ENCODE peak calls at places on chromosome 1, in four cellular contexts. One of them, this sample, is unnamed.

GRCh38 chr1:187549540-187549939 is 720.8 kb downstream of the PLA2G4A start:
- DNase-seq in K562: no peak
- DNase-seq in GM12878: no peak
- DNase-seq in IMR-90: no peak
- DNase-seq in this sample: no peak

GRCh38 chr1:62875676-62876075 is 91.7 kb downstream of the ATG4C start:
- DNase-seq in K562: no peak
- DNase-seq in GM12878: no peak
- DNase-seq in IMR-90: no peak
- DNase-seq in this sample: no peak

GRCh38 chr1:155018617-155019348 is 14.8 kb downstream of the DCST2 start:
- DNase-seq in K562: no peak
- DNase-seq in GM12878: no peak
- DNase-seq in IMR-90: no peak
- DNase-seq in this sample: no peak

GRCh38 chr1:179026813-179027664 is 1.3 kb downstream of the FAM20B start:
- DNase-seq in K562: no peak
- DNase-seq in GM12878: no peak
- DNase-seq in IMR-90: no peak
- DNase-seq in this sample: no peak

GRCh38 chr1:43351421-43352350 is 7.1 kb upstream of the CDC20 start:
- DNase-seq in K562: no peak
- DNase-seq in GM12878: no peak
- DNase-seq in IMR-90: no peak
- DNase-seq in this sample: no peak

GRCh38 chr1:206694151-206694550 is 9.4 kb downstream of the MAPKAPK2 start:
- DNase-seq in K562: no peak
- DNase-seq in GM12878: no peak
- DNase-seq in IMR-90: no peak
- DNase-seq in this sample: no peak

GRCh38 chr1:218421531-218421930 is 76.4 kb downstream of the TGFB2 start:
- DNase-seq in K562: no peak
- DNase-seq in GM12878: no peak
- DNase-seq in IMR-90: no peak
- DNase-seq in this sample: no peak

GRCh38 chr1:87000460-87000859 is 86.0 kb downstream of the HS2ST1 start:
- DNase-seq in K562: no peak
- DNase-seq in GM12878: no peak
- DNase-seq in IMR-90: no peak
- DNase-seq in this sample: no peak

GRCh38 chr1:38228718-38229117 is 182.1 kb upstream of the POU3F1 start:
- DNase-seq in K562: no peak
- DNase-seq in GM12878: no peak
- DNase-seq in IMR-90: no peak
- DNase-seq in this sample: no peak

GRCh38 chr1:153550398-153550758 is 1.3 kb upstream of the S100A3 start:
- DNase-seq in K562: no peak
- DNase-seq in GM12878: no peak
- DNase-seq in IMR-90: no peak
- DNase-seq in this sample: no peak
- TF ChIP-seq CHD1 in K562: no peak
- TF ChIP-seq CHD1 in GM12878: no peak
- TF ChIP-seq CHD1 in IMR-90: no peak
- TF ChIP-seq CHD1 in this sample: no peak

GRCh38 chr1:157995575-157996169 is 2.2 kb downstream of the KIRREL1 start:
- DNase-seq in K562: no peak
- DNase-seq in GM12878: no peak
- DNase-seq in IMR-90: no peak
- DNase-seq in this sample: no peak

GRCh38 chr1:157992813-157993178 is 649 bp upstream of the KIRREL1 start:
- DNase-seq in K562: no peak
- DNase-seq in GM12878: no peak
- DNase-seq in IMR-90: no peak
- DNase-seq in this sample: no peak

GRCh38 chr1:157993179-157994080 is at the start of gene KIRREL1:
- DNase-seq in K562: no peak
- DNase-seq in GM12878: no peak
- DNase-seq in IMR-90: peak; percentile 65
- DNase-seq in this sample: no peak

GRCh38 chr1:157994704-157995540 is 1.5 kb downstream of the KIRREL1 start:
- DNase-seq in K562: no peak
- DNase-seq in GM12878: no peak
- DNase-seq in IMR-90: peak; percentile 40
- DNase-seq in this sample: no peak

GRCh38 chr1:157994081-157994581 is 686 bp downstream of the KIRREL1 start:
- DNase-seq in K562: no peak
- DNase-seq in GM12878: no peak
- DNase-seq in IMR-90: no peak
- DNase-seq in this sample: no peak
- TF ChIP-seq CHD1 in K562: no peak
- TF ChIP-seq CHD1 in GM12878: no peak
- TF ChIP-seq CHD1 in IMR-90: no peak
- TF ChIP-seq CHD1 in this sample: no peak

GRCh38 chr1:27992271-27992670 is 32.5 kb downstream of the XKR8 start:
- DNase-seq in K562: no peak
- DNase-seq in GM12878: no peak
- DNase-seq in IMR-90: no peak
- DNase-seq in this sample: no peak
- TF ChIP-seq CHD1 in K562: no peak
- TF ChIP-seq CHD1 in GM12878: no peak
- TF ChIP-seq CHD1 in IMR-90: no peak
- TF ChIP-seq CHD1 in this sample: no peak

GRCh38 chr1:95340056-95340455 is 106.0 kb downstream of the RWDD3 start:
- DNase-seq in K562: no peak
- DNase-seq in GM12878: no peak
- DNase-seq in IMR-90: no peak
- DNase-seq in this sample: no peak
- TF ChIP-seq CHD1 in K562: no peak
- TF ChIP-seq CHD1 in GM12878: no peak
- TF ChIP-seq CHD1 in IMR-90: no peak
- TF ChIP-seq CHD1 in this sample: no peak

DNA sequence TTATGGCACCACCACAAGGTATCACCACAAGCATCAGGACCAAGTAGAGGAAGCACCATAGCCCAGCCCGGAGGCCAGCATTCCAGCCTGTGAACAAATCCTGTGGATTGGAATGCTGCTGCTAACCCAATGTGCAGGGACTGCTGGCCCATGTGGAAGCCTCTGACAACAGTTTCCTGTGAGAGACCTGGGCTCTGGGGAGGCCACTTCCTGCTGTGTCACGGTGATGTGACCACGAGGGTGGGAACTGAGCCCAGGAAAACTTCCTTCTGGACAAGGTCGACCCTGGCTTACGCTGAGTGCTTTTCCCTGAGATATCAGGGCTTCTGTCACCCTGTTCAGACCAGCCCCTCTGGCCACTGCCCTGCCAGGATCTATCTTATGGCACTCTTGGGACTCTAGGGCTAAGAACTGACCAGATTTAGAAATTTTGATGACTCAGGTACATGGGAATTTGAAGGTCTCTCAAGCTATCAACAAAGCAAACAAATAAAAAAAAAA is 88.3 kb upstream of the NGF start:
- DNase-seq in K562: no peak
- DNase-seq in GM12878: no peak
- DNase-seq in IMR-90: peak; percentile 91
- DNase-seq in this sample: no peak
- TF ChIP-seq CHD1 in K562: no peak
- TF ChIP-seq CHD1 in GM12878: no peak
- TF ChIP-seq CHD1 in IMR-90: no peak
- TF ChIP-seq CHD1 in this sample: no peak

DNA sequence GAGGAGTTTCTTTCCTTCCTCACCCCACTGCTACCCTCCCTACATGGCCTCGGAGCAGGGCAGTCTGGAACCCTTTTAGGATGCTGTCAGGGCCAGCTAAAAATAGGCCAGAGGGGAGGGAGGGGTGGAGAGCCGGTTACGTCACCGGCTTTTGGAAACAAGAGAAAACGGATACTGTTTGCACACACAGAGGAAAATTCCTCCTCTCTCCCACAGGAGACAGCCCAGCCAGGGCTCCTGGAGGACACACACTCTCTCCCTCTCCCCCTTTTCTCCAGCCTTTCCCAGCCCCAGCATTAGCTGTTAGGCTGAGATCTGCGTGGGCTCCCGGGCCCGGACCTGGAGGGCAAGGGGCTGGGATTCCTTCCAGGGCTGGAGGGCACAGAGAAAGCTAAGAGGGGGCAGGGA is 20.0 kb upstream of the ALDH4A1 start:
- DNase-seq in K562: no peak
- DNase-seq in GM12878: no peak
- DNase-seq in IMR-90: peak; percentile 85
- DNase-seq in this sample: no peak
- TF ChIP-seq CHD1 in K562: no peak
- TF ChIP-seq CHD1 in GM12878: no peak
- TF ChIP-seq CHD1 in IMR-90: no peak
- TF ChIP-seq CHD1 in this sample: no peak

DNA sequence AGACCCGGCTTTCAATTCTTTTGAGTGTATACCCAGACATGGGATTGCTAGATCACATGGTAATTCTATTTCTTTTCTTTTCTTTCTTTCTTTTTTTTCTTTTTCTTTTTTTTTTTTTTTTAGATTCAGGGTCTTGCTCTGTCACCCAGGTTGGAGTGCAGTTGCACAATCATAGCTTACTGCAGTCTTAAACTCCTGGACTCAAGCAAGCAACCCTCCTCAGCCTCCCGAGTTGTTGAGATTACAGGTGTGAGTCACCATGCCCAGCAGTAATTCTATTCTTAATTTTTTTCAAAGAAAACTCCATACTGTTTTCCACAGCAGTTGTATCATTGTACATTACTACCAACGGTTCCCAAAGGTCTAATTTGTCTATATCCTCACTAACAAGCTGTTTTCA is 13.5 kb upstream of the RNF186 start:
- DNase-seq in K562: no peak
- DNase-seq in GM12878: no peak
- DNase-seq in IMR-90: peak; percentile 40
- DNase-seq in this sample: no peak
- TF ChIP-seq CHD1 in K562: no peak
- TF ChIP-seq CHD1 in GM12878: no peak
- TF ChIP-seq CHD1 in IMR-90: no peak
- TF ChIP-seq CHD1 in this sample: no peak

This sample was measured in H1.